ENCODE peak calls at places on chromosomes 13 and 19, in eight cellular contexts. M is fibroblast of the conjunctiva, Z is nephron progenitor cell, X is amygdala, J is pancreas, I is fibroblast of mammary gland, E is T-cell, O is MV-4-11. C is an unnamed sample.

GRCh38 chr13:28047784-28048388 is 52.5 kb downstream of the FLT3 start:
- DNase-seq in Z (no peak), O (peak), X (no peak), E (no peak), I (peak), J (no peak), M (no peak), C (peak)

GRCh38 chr19:7734220-7735203 is 2.6 kb upstream of the CLEC4G start:
- DNase-seq in E (no peak), Z (no peak), I (peak), M (no peak), O (peak), X (no peak), J (no peak), C (peak)

GRCh38 chr13:37360556-37360955 is 238.0 kb downstream of the POSTN start:
- DNase-seq in X (no peak), Z (no peak), E (no peak), J (no peak), I (no peak), O (peak), M (no peak), C (no peak)

GRCh38 chr19:9498183-9498902 is at the start of gene ZNF560:
- DNase-seq in M (peak), I (peak), J (no peak), O (no peak), X (no peak), E (no peak), Z (no peak), C (peak)

GRCh38 chr19:45439569-45440258 is 16.0 kb upstream of the ERCC1 start:
- DNase-seq in J (peak), I (peak), X (peak), E (peak), M (no peak), O (peak), Z (peak), C (peak)

GRCh38 chr19:40599331-40600085 is 1.7 kb upstream of the LTBP4 start:
- DNase-seq in O (no peak), J (no peak), E (no peak), M (no peak), X (no peak), Z (no peak), I (no peak), C (peak)

GRCh38 chr19:18760440-18761383 is 30.4 kb downstream of the COMP start:
- DNase-seq in O (no peak), J (no peak), I (no peak), X (no peak), M (no peak), Z (no peak), E (no peak), C (no peak)

GRCh38 chr19:2594319-2594718 is 108.2 kb downstream of the GNG7 start:
- DNase-seq in X (no peak), Z (no peak), J (no peak), M (no peak), I (no peak), E (no peak), O (peak), C (no peak)

GRCh38 chr13:29902632-29903305 is 52.4 kb upstream of the UBL3 start:
- DNase-seq in Z (no peak), X (no peak), M (no peak), E (no peak), I (no peak), J (no peak), O (no peak), C (no peak)

GRCh38 chr13:109781384-109782065 is 4.9 kb downstream of the IRS2 start:
- DNase-seq in O (no peak), Z (no peak), X (no peak), I (peak), M (no peak), J (no peak), E (no peak), C (no peak)

GRCh38 chr19:19110410-19111137 is 27.7 kb downstream of the TMEM161A start:
- DNase-seq in I (no peak), M (no peak), O (no peak), J (no peak), E (no peak), Z (peak), X (no peak), C (no peak)

GRCh38 chr13:96771501-96772367 is 222.5 kb downstream of the OXGR1 start:
- DNase-seq in X (no peak), I (peak), J (no peak), O (peak), Z (no peak), E (no peak), M (peak), C (peak)

GRCh38 chr13:26679945-26680516 is 80.6 kb downstream of the GPR12 start:
- DNase-seq in O (no peak), X (no peak), M (no peak), Z (peak), E (no peak), J (no peak), I (peak), C (no peak)

GRCh38 chr19:8610041-8610927 is at the start of gene ADAMTS10:
- DNase-seq in I (peak), O (no peak), E (peak), X (no peak), M (no peak), Z (peak), J (peak), C (peak)

GRCh38 chr13:73303858-73304257 is 245.1 kb downstream of the KLF5 start:
- DNase-seq in E (no peak), O (no peak), X (no peak), I (peak), Z (no peak), J (no peak), M (no peak), C (no peak)

GRCh38 chr13:90154311-90154960 is 1193.1 kb upstream of the MIR17HG start:
- DNase-seq in E (no peak), O (no peak), M (no peak), I (peak), J (no peak), X (no peak), Z (no peak), C (no peak)

GRCh38 chr13:32838985-32839384 is 177.2 kb upstream of the KL start:
- DNase-seq in O (peak), J (no peak), E (no peak), X (no peak), M (no peak), Z (no peak), I (no peak), C (no peak)

GRCh38 chr13:42001580-42001979 is 40.7 kb upstream of the VWA8 start:
- DNase-seq in Z (peak), X (no peak), O (no peak), M (no peak), J (no peak), E (no peak), I (peak), C (no peak)

GRCh38 chr19:30877591-30878230 is 471.5 kb downstream of the TSHZ3 start:
- DNase-seq in I (no peak), O (peak), M (no peak), X (no peak), E (no peak), J (no peak), Z (no peak), C (no peak)

GRCh38 chr19:36093146-36093662 is 17.7 kb upstream of the OVOL3 start:
- DNase-seq in O (no peak), M (no peak), Z (no peak), I (peak), E (no peak), X (no peak), J (no peak), C (no peak)

GRCh38 chr13:74770361-74770760 is 636.2 kb upstream of the KLF12 start:
- DNase-seq in O (no peak), M (peak), E (no peak), I (peak), J (no peak), Z (no peak), X (no peak), C (no peak)

GRCh38 chr19:44955500-44956439 is 590 bp downstream of the CLPTM1 start:
- DNase-seq in J (no peak), I (no peak), M (no peak), Z (no peak), X (no peak), E (no peak), O (no peak), C (peak)

GRCh38 chr19:55643003-55643732 is at the start of gene ZNF581:
- DNase-seq in J (peak), I (peak), Z (peak), M (no peak), X (peak), O (peak), E (peak), C (peak)

GRCh38 chr13:26660761-26661160 is 99.8 kb downstream of the GPR12 start:
- DNase-seq in Z (no peak), X (no peak), J (no peak), O (no peak), E (no peak), I (no peak), M (no peak), C (no peak)

GRCh38 chr19:55590621-55591020 is 8.7 kb downstream of the FIZ1 start:
- DNase-seq in O (peak), M (no peak), E (no peak), Z (no peak), X (no peak), J (peak), I (no peak), C (peak)

GRCh38 chr19:5593963-5594255 is 26.2 kb upstream of the TINCR start:
- DNase-seq in M (no peak), Z (no peak), E (no peak), I (no peak), J (no peak), X (no peak), O (no peak), C (no peak)

GRCh38 chr19:4301590-4302237 is 475 bp downstream of the TMIGD2 start:
- DNase-seq in Z (no peak), O (no peak), X (no peak), I (no peak), M (no peak), J (no peak), E (no peak), C (no peak)

GRCh38 chr19:1931445-1931844 is 9.5 kb upstream of the CSNK1G2 start:
- DNase-seq in Z (no peak), O (no peak), E (no peak), X (no peak), J (no peak), M (no peak), I (no peak), C (no peak)

GRCh38 chr19:49713236-49713845 is 22.4 kb downstream of the CPT1C start:
- DNase-seq in J (no peak), E (no peak), X (no peak), Z (no peak), M (no peak), O (no peak), I (no peak), C (no peak)

GRCh38 chr13:21661510-21661909 is 9.4 kb upstream of the FGF9 start:
- DNase-seq in Z (no peak), X (no peak), O (no peak), M (no peak), I (no peak), J (no peak), E (no peak), C (no peak)

GRCh38 chr19:1011831-1012333 is 9.0 kb downstream of the TMEM259 start:
- DNase-seq in O (no peak), E (no peak), Z (no peak), J (no peak), M (no peak), I (no peak), X (no peak), C (no peak)

GRCh38 chr13:112740502-112741131 is 50.8 kb downstream of the ATP11A start:
- DNase-seq in Z (no peak), O (no peak), M (peak), E (no peak), X (no peak), J (peak), I (peak), C (no peak)

GRCh38 chr19:48553676-48554384 is 1.9 kb downstream of the SULT2B1 start:
- DNase-seq in J (peak), X (no peak), O (peak), E (no peak), M (no peak), Z (peak), I (peak), C (peak)

GRCh38 chr19:3986260-3987041 is 1.2 kb upstream of the EEF2 start:
- DNase-seq in X (peak), Z (peak), E (peak), I (peak), J (peak), O (peak), M (peak), C (peak)

GRCh38 chr19:53993448-53993847 is 2.0 kb downstream of the CACNG6 start:
- DNase-seq in X (no peak), J (no peak), Z (no peak), I (no peak), E (no peak), O (no peak), M (no peak), C (no peak)

GRCh38 chr13:49262634-49263033 is 14.9 kb downstream of the CDADC1 start:
- DNase-seq in O (no peak), I (no peak), Z (no peak), E (no peak), M (no peak), X (no peak), J (no peak), C (no peak)

GRCh38 chr19:44752816-44753618 is 4.5 kb downstream of the BCL3 start:
- DNase-seq in X (peak), M (peak), Z (peak), J (peak), O (peak), E (peak), I (peak), C (peak)

GRCh38 chr13:27353166-27353583 is 71.2 kb upstream of the GTF3A start:
- DNase-seq in O (peak), E (no peak), X (no peak), M (no peak), I (no peak), Z (no peak), J (no peak), C (peak)

C was measured in OCI-M1.